ENCODE peak calls at places on chromosomes 2 and 18, in eight cellular contexts. One of them, this sample, is unnamed.

GRCh38 chr2:69576895-69577294 is 66.6 kb downstream of the AAK1 start:
- DNase-seq in aorta: no peak
- DNase-seq in cardiac muscle cell: no peak
- DNase-seq in A549: no peak
- DNase-seq in K562: no peak
- DNase-seq in brain microvascular endothelial cell: no peak
- DNase-seq in small intestine: no peak
- DNase-seq in OCI-LY7: no peak
- DNase-seq in this sample: no peak

GRCh38 chr2:60475311-60475830 is 78.1 kb downstream of the BCL11A start:
- DNase-seq in aorta: no peak
- DNase-seq in cardiac muscle cell: no peak
- DNase-seq in A549: no peak
- DNase-seq in K562: no peak
- DNase-seq in brain microvascular endothelial cell: no peak
- DNase-seq in small intestine: no peak
- DNase-seq in OCI-LY7: no peak
- DNase-seq in this sample: no peak

GRCh38 chr18:26656944-26657536 is 108.7 kb upstream of the KCTD1 start:
- DNase-seq in aorta: peak; percentile 86
- DNase-seq in cardiac muscle cell: peak; percentile 81
- DNase-seq in A549: peak; percentile 48
- DNase-seq in K562: no peak
- DNase-seq in brain microvascular endothelial cell: peak; percentile 38
- DNase-seq in small intestine: peak; percentile 43
- DNase-seq in OCI-LY7: no peak
- DNase-seq in this sample: peak; percentile 86

GRCh38 chr2:201937343-201937742 is 96.3 kb upstream of the FZD7 start:
- DNase-seq in aorta: no peak
- DNase-seq in cardiac muscle cell: no peak
- DNase-seq in A549: peak; percentile 5
- DNase-seq in K562: no peak
- DNase-seq in brain microvascular endothelial cell: no peak
- DNase-seq in small intestine: no peak
- DNase-seq in OCI-LY7: no peak
- DNase-seq in this sample: no peak

GRCh38 chr18:10139783-10140410 is 226.1 kb downstream of the VAPA start:
- DNase-seq in aorta: no peak
- DNase-seq in cardiac muscle cell: peak; percentile 52
- DNase-seq in A549: peak; percentile 15
- DNase-seq in K562: no peak
- DNase-seq in brain microvascular endothelial cell: peak; percentile 63
- DNase-seq in small intestine: no peak
- DNase-seq in OCI-LY7: no peak
- DNase-seq in this sample: no peak

GRCh38 chr2:108169982-108170625 is 69.7 kb upstream of the SULT1C3 start:
- DNase-seq in aorta: no peak
- DNase-seq in cardiac muscle cell: peak; percentile 40
- DNase-seq in A549: peak; percentile 31
- DNase-seq in K562: no peak
- DNase-seq in brain microvascular endothelial cell: no peak
- DNase-seq in small intestine: peak; percentile 24
- DNase-seq in OCI-LY7: peak; percentile 10
- DNase-seq in this sample: no peak

GRCh38 chr2:215059724-215060123 is 78.7 kb downstream of the ABCA12 start:
- DNase-seq in aorta: no peak
- DNase-seq in cardiac muscle cell: peak; percentile 17
- DNase-seq in A549: no peak
- DNase-seq in K562: no peak
- DNase-seq in brain microvascular endothelial cell: peak; percentile 48
- DNase-seq in small intestine: no peak
- DNase-seq in OCI-LY7: no peak
- DNase-seq in this sample: no peak

GRCh38 chr2:120661551-120661950 is 74.1 kb upstream of the GLI2 start:
- DNase-seq in aorta: no peak
- DNase-seq in cardiac muscle cell: peak; percentile 68
- DNase-seq in A549: no peak
- DNase-seq in K562: no peak
- DNase-seq in brain microvascular endothelial cell: no peak
- DNase-seq in small intestine: no peak
- DNase-seq in OCI-LY7: no peak
- DNase-seq in this sample: peak; percentile 89

DNA sequence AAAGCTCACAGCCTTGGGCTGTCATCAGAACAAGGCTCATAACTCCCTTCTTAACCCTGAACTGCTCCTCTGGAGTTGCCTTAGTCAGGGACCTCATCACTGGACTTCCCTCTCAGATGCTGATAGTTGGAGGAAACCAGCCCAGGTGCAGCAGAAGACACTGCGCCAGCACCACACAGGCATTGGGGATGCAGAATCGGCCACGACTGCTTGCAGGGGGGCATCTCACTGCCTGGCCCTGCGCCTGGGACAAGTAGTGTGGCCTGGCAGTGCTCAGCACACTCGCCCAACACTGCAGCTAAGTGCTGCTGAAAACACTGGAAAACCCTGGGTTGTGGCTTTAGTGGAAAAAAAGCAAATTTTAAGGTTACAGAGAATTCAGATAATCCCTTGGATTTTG is 68.7 kb downstream of the NCK2 start:
- DNase-seq in aorta: no peak
- DNase-seq in cardiac muscle cell: no peak
- DNase-seq in A549: no peak
- DNase-seq in K562: no peak
- DNase-seq in brain microvascular endothelial cell: no peak
- DNase-seq in small intestine: no peak
- DNase-seq in OCI-LY7: no peak
- DNase-seq in this sample: no peak
- H3K27ac ChIP-seq in aorta: no peak overlapping the region
- H3K27ac ChIP-seq in cardiac muscle cell: no peak overlapping the region
- H3K27ac ChIP-seq in A549: no peak overlapping the region
- H3K27ac ChIP-seq in K562: no peak overlapping the region
- H3K27ac ChIP-seq in brain microvascular endothelial cell: no peak overlapping the region
- H3K27ac ChIP-seq in small intestine: no peak overlapping the region
- H3K27ac ChIP-seq in OCI-LY7: no peak overlapping the region
- H3K27ac ChIP-seq in this sample: no peak overlapping the region

GRCh38 chr18:32907215-32907590 is 134.4 kb upstream of the KLHL14 start:
- DNase-seq in aorta: no peak
- DNase-seq in cardiac muscle cell: no peak
- DNase-seq in A549: no peak
- DNase-seq in K562: no peak
- DNase-seq in brain microvascular endothelial cell: no peak
- DNase-seq in small intestine: no peak
- DNase-seq in OCI-LY7: no peak
- DNase-seq in this sample: no peak

GRCh38 chr18:32907656-32908441 is 135.0 kb upstream of the KLHL14 start:
- DNase-seq in aorta: no peak
- DNase-seq in cardiac muscle cell: no peak
- DNase-seq in A549: no peak
- DNase-seq in K562: no peak
- DNase-seq in brain microvascular endothelial cell: no peak
- DNase-seq in small intestine: no peak
- DNase-seq in OCI-LY7: no peak
- DNase-seq in this sample: no peak

GRCh38 chr18:32909798-32910561 is 137.2 kb upstream of the KLHL14 start:
- DNase-seq in aorta: no peak
- DNase-seq in cardiac muscle cell: no peak
- DNase-seq in A549: no peak
- DNase-seq in K562: no peak
- DNase-seq in brain microvascular endothelial cell: no peak
- DNase-seq in small intestine: no peak
- DNase-seq in OCI-LY7: peak; percentile 29
- DNase-seq in this sample: no peak

GRCh38 chr18:32911660-32912284 is 138.9 kb upstream of the KLHL14 start:
- DNase-seq in aorta: no peak
- DNase-seq in cardiac muscle cell: no peak
- DNase-seq in A549: no peak
- DNase-seq in K562: no peak
- DNase-seq in brain microvascular endothelial cell: no peak
- DNase-seq in small intestine: no peak
- DNase-seq in OCI-LY7: no peak
- DNase-seq in this sample: no peak

GRCh38 chr18:32910694-32911296 is 138.0 kb upstream of the KLHL14 start:
- DNase-seq in aorta: no peak
- DNase-seq in cardiac muscle cell: no peak
- DNase-seq in A549: no peak
- DNase-seq in K562: no peak
- DNase-seq in brain microvascular endothelial cell: no peak
- DNase-seq in small intestine: no peak
- DNase-seq in OCI-LY7: no peak
- DNase-seq in this sample: no peak
- H3K27ac ChIP-seq in aorta: no peak overlapping the region
- H3K27ac ChIP-seq in cardiac muscle cell: no peak overlapping the region
- H3K27ac ChIP-seq in A549: no peak overlapping the region
- H3K27ac ChIP-seq in K562: no peak overlapping the region
- H3K27ac ChIP-seq in brain microvascular endothelial cell: no peak overlapping the region
- H3K27ac ChIP-seq in small intestine: no peak overlapping the region
- H3K27ac ChIP-seq in OCI-LY7: no peak overlapping the region
- H3K27ac ChIP-seq in this sample: no peak overlapping the region

DNA sequence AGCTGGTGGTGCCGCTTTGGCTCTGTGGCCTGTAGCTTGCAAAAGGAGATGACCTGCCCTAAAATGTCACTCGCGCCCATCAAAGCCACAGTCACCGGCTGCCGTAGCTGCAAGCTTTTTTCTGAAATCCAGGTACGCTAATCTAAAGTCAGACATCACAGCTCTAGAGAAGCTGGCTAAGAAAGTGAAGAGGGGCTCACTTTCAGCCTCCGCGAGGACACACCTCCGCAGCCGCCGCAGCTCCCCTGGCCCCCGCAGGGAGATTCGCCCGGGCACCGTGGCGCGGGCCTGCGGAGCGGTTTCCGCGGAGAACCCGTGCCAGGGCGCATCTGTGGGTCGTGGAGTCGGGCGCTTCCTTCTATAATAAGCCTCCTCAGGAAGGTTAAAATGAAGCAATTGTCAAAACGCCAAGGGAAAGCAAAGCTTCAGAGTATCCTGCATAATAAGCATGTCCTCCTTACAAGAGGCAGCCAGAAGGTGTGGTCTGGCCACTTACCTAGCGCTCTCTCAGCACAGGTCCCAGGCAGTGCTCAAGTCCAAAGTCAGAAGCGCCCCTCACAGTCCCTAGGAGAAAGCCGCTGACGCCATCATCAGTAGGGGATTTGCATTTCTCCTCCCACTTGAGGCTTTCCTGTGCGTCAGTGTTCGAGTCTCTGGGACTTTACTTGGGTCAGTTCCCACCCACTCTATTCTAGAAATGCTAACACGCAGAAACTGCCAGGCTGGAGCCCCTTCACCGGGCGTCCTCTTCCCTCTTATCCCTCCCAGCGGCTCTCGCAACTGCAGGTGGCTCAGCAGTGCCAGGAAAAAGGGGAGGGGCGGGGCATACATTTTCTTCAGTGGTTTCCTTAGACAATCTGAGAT is at the start of gene STAT4:
- DNase-seq in aorta: peak; percentile 68
- DNase-seq in cardiac muscle cell: peak; percentile 66
- DNase-seq in A549: peak; percentile 67
- DNase-seq in K562: no peak
- DNase-seq in brain microvascular endothelial cell: peak; percentile 75
- DNase-seq in small intestine: peak; percentile 76
- DNase-seq in OCI-LY7: no peak
- DNase-seq in this sample: peak; percentile 42
- H3K27ac ChIP-seq in aorta: no peak within 1 kb of the TSS
- H3K27ac ChIP-seq in cardiac muscle cell: no peak within 1 kb of the TSS
- H3K27ac ChIP-seq in A549: peak within 1 kb of the TSS; percentile 84
- H3K27ac ChIP-seq in K562: no peak within 1 kb of the TSS
- H3K27ac ChIP-seq in brain microvascular endothelial cell: peak within 1 kb of the TSS; percentile 30
- H3K27ac ChIP-seq in small intestine: peak within 1 kb of the TSS; percentile 97
- H3K27ac ChIP-seq in OCI-LY7: no peak within 1 kb of the TSS
- H3K27ac ChIP-seq in this sample: peak within 1 kb of the TSS; percentile 54

GRCh38 chr2:184945306-184945705 is 347.0 kb downstream of the ZNF804A start:
- DNase-seq in aorta: no peak
- DNase-seq in cardiac muscle cell: no peak
- DNase-seq in A549: no peak
- DNase-seq in K562: no peak
- DNase-seq in brain microvascular endothelial cell: no peak
- DNase-seq in small intestine: no peak
- DNase-seq in OCI-LY7: no peak
- DNase-seq in this sample: no peak
- H3K27ac ChIP-seq in aorta: no peak overlapping the region
- H3K27ac ChIP-seq in cardiac muscle cell: no peak overlapping the region
- H3K27ac ChIP-seq in A549: no peak overlapping the region
- H3K27ac ChIP-seq in K562: no peak overlapping the region
- H3K27ac ChIP-seq in brain microvascular endothelial cell: no peak overlapping the region
- H3K27ac ChIP-seq in small intestine: no peak overlapping the region
- H3K27ac ChIP-seq in OCI-LY7: no peak overlapping the region
- H3K27ac ChIP-seq in this sample: no peak overlapping the region

GRCh38 chr2:170525566-170525900 is 189.6 kb upstream of the SP5 start:
- DNase-seq in aorta: peak; percentile 89
- DNase-seq in cardiac muscle cell: peak; percentile 95
- DNase-seq in A549: peak; percentile 60
- DNase-seq in K562: no peak
- DNase-seq in brain microvascular endothelial cell: peak; percentile 98
- DNase-seq in small intestine: no peak
- DNase-seq in OCI-LY7: no peak
- DNase-seq in this sample: peak; percentile 26
- H3K27ac ChIP-seq in aorta: no peak overlapping the region
- H3K27ac ChIP-seq in cardiac muscle cell: no peak overlapping the region
- H3K27ac ChIP-seq in A549: no peak overlapping the region
- H3K27ac ChIP-seq in K562: no peak overlapping the region
- H3K27ac ChIP-seq in brain microvascular endothelial cell: peak overlapping the region; percentile 59
- H3K27ac ChIP-seq in small intestine: peak overlapping the region; percentile 67
- H3K27ac ChIP-seq in OCI-LY7: no peak overlapping the region
- H3K27ac ChIP-seq in this sample: peak overlapping the region; percentile 40

DNA sequence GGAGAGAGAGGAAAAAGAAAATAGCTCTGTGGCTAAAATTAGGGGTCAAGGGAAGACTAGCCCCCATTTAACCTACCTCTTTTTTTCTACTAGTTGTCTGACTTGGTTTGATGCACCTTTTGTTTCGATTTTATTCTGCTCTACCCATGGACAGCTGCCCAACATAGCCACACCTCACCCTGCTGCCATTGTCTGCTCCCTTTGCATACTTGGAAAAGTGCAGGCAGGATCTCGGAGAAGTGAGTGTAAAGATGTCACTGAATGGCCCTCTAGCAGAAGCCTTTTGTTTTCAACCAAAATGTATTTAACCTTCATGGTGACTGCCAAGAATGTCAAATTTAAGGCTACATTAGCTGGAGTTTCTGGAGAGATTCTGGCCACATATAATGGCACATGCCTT is 62.9 kb downstream of the SETBP1 start:
- DNase-seq in aorta: no peak
- DNase-seq in cardiac muscle cell: no peak
- DNase-seq in A549: no peak
- DNase-seq in K562: no peak
- DNase-seq in brain microvascular endothelial cell: no peak
- DNase-seq in small intestine: no peak
- DNase-seq in OCI-LY7: no peak
- DNase-seq in this sample: no peak
- H3K27ac ChIP-seq in aorta: no peak overlapping the region
- H3K27ac ChIP-seq in cardiac muscle cell: peak overlapping the region; percentile 13
- H3K27ac ChIP-seq in A549: no peak overlapping the region
- H3K27ac ChIP-seq in K562: no peak overlapping the region
- H3K27ac ChIP-seq in brain microvascular endothelial cell: no peak overlapping the region
- H3K27ac ChIP-seq in small intestine: peak overlapping the region; percentile 48
- H3K27ac ChIP-seq in OCI-LY7: no peak overlapping the region
- H3K27ac ChIP-seq in this sample: no peak overlapping the region